ENCODE peak calls at places on chromosome 12, in seven cellular contexts. P is AG04450, A is fibroblast of villous mesenchyme, S is immature natural killer cell, W is iPS DF 19.7, N is EL, C is SW 1271. Y is an unnamed sample.

GRCh38 chr12:18849080-18849479 is 111.2 kb downstream of the CAPZA3 start:
- DNase-seq in P (peak), A (peak), S (no peak), W (no peak), N (peak), C (no peak), Y (peak)

GRCh38 chr12:38911611-38912010 is 6.2 kb upstream of the CPNE8 start:
- DNase-seq in P (no peak), A (peak), S (no peak), W (no peak), N (no peak), C (no peak), Y (no peak)

GRCh38 chr12:92854344-92854743 is 74.8 kb downstream of the EEA1 start:
- DNase-seq in P (no peak), A (no peak), S (no peak), W (no peak), N (no peak), C (no peak), Y (peak)

GRCh38 chr12:121713257-121714155 is 954 bp downstream of the TMEM120B start:
- DNase-seq in P (no peak), A (peak), S (no peak), W (no peak), N (no peak), C (no peak), Y (peak)

GRCh38 chr12:132319991-132320570 is 9.3 kb downstream of the GALNT9 start:
- DNase-seq in P (no peak), A (no peak), S (no peak), W (no peak), N (no peak), C (no peak), Y (no peak)

GRCh38 chr12:24719293-24719721 is 229.6 kb downstream of the BCAT1 start:
- DNase-seq in P (no peak), A (peak), S (peak), W (no peak), N (peak), C (peak), Y (peak)

GRCh38 chr12:80101126-80101525 is 1.8 kb downstream of the OTOGL start:
- DNase-seq in P (no peak), A (no peak), S (no peak), W (no peak), N (peak), C (no peak), Y (peak)

GRCh38 chr12:96143392-96143791 is 50.8 kb upstream of the ELK3 start:
- DNase-seq in P (no peak), A (no peak), S (no peak), W (no peak), N (no peak), C (no peak), Y (no peak)